ENCODE peak calls at places on chromosome X, in eight cellular contexts. R, X, E, M, P, V, N and U are unnamed samples.

GRCh38 chrX:54807524-54808108 is at the start of gene MAGED2:
- DNase-seq in X (peak; percentile 25), R (peak; percentile 58), P (peak; percentile 70), M (peak; percentile 39), N (no peak), V (no peak), E (no peak), U (no peak)

GRCh38 chrX:132963846-132964245 is 5.4 kb upstream of the HS6ST2 start:
- DNase-seq in P (no peak), E (no peak), M (no peak), X (no peak), R (no peak), N (no peak), V (no peak), U (no peak)

GRCh38 chrX:10926906-10927305 is 184.2 kb upstream of the HCCS start:
- DNase-seq in R (no peak), X (no peak), P (peak; percentile 12), M (no peak), E (no peak), V (no peak), N (no peak), U (no peak)

GRCh38 chrX:132750312-132751042 is 208.0 kb downstream of the HS6ST2 start:
- DNase-seq in N (no peak), M (no peak), V (no peak), P (no peak), R (no peak), E (no peak), X (no peak), U (no peak)

GRCh38 chrX:123331349-123331748 is 147.3 kb downstream of the GRIA3 start:
- DNase-seq in X (no peak), R (no peak), P (no peak), N (no peak), E (no peak), M (no peak), V (no peak), U (no peak)

GRCh38 chrX:15855562-15856256 is 1.1 kb upstream of the AP1S2 start:
- DNase-seq in V (no peak), N (no peak), R (no peak), X (no peak), M (no peak), E (no peak), P (peak; percentile 7), U (no peak)

GRCh38 chrX:9988762-9989161 is 21.6 kb downstream of the CLDN34 start:
- DNase-seq in M (no peak), E (no peak), R (no peak), V (peak; percentile 24), X (no peak), P (peak; percentile 48), N (no peak), U (no peak)

GRCh38 chrX:22742174-22742573 is 257.6 kb upstream of the DDX53 start:
- DNase-seq in V (no peak), E (no peak), N (no peak), R (no peak), X (no peak), M (no peak), P (peak; percentile 10), U (no peak)

GRCh38 chrX:68199062-68199848 is 234.0 kb downstream of the OPHN1 start:
- DNase-seq in E (no peak), R (no peak), X (no peak), P (no peak), M (no peak), N (no peak), V (no peak), U (no peak)

GRCh38 chrX:136523770-136524169 is 8.2 kb upstream of the VGLL1 start:
- DNase-seq in R (no peak), X (no peak), M (no peak), N (no peak), P (no peak), V (no peak), E (no peak), U (no peak)

GRCh38 chrX:136529795-136530194 is 2.2 kb upstream of the VGLL1 start:
- DNase-seq in R (no peak), X (no peak), V (no peak), P (no peak), M (peak; percentile 15), E (no peak), N (no peak), U (no peak)

GRCh38 chrX:136528645-136529315 is 3.2 kb upstream of the VGLL1 start:
- DNase-seq in N (no peak), V (no peak), P (no peak), X (no peak), R (no peak), M (no peak), E (no peak), U (no peak)

GRCh38 chrX:136531951-136532350 is at the start of gene VGLL1:
- DNase-seq in X (no peak), E (no peak), R (no peak), M (no peak), P (no peak), V (no peak), N (no peak), U (no peak)

GRCh38 chrX:136525738-136526606 is 6.0 kb upstream of the VGLL1 start:
- DNase-seq in P (peak; percentile 83), N (peak; percentile 30), R (peak; percentile 82), M (peak; percentile 80), X (peak; percentile 72), E (no peak), V (peak; percentile 8), U (peak; percentile 85)
- H3K4me1 ChIP-seq in P (peaks cover 21% of the 10 kb centered on the region), N (no peaks in the 10 kb centered on the region), R (peaks cover 14% of the 10 kb centered on the region), M (peaks cover 4% of the 10 kb centered on the region), X (peaks cover 14% of the 10 kb centered on the region), E (no peaks in the 10 kb centered on the region), V (peaks cover 16% of the 10 kb centered on the region), U (no peaks in the 10 kb centered on the region)

GRCh38 chrX:135009838-135010237 is 12.5 kb downstream of the RTL8B start:
- DNase-seq in E (no peak), M (no peak), R (no peak), X (no peak), P (no peak), N (no peak), V (no peak), U (no peak)

GRCh38 chrX:134999469-134999868 is 8.7 kb downstream of the SMIM10 start:
- DNase-seq in V (peak; percentile 22), N (no peak), M (no peak), P (peak; percentile 77), R (no peak), E (no peak), X (no peak), U (no peak)

GRCh38 chrX:135009057-135009605 is 13.2 kb downstream of the RTL8B start:
- DNase-seq in P (no peak), V (no peak), X (no peak), E (no peak), R (no peak), N (no peak), M (no peak), U (peak; percentile 43)

GRCh38 chrX:135000516-135000915 is 9.7 kb downstream of the SMIM10 start:
- DNase-seq in N (no peak), X (no peak), V (peak; percentile 10), P (peak; percentile 37), M (no peak), R (no peak), E (no peak), U (no peak)

GRCh38 chrX:135003876-135004623 is 13.3 kb downstream of the SMIM10 start:
- DNase-seq in M (peak; percentile 93), N (peak; percentile 90), V (peak; percentile 61), R (peak; percentile 94), X (peak; percentile 88), E (peak; percentile 93), P (peak; percentile 94), U (peak; percentile 94)
- H3K4me3 ChIP-seq in M (peak overlapping the region; percentile 44), N (peak overlapping the region; percentile 16), V (peak overlapping the region; percentile 59), R (peak overlapping the region; percentile 61), X (peak overlapping the region; percentile 66), E (peak overlapping the region; percentile 36), P (peak overlapping the region; percentile 81), U (no peak overlapping the region)

GRCh38 chrX:40105016-40105790 is 7.4 kb upstream of the BCOR start:
- DNase-seq in N (peak; percentile 61), X (peak; percentile 52), V (peak; percentile 21), P (peak; percentile 59), M (peak; percentile 30), R (peak; percentile 75), E (peak; percentile 78), U (peak; percentile 55)

GRCh38 chrX:40105791-40106676 is 8.3 kb upstream of the BCOR start:
- DNase-seq in E (peak; percentile 85), M (peak; percentile 73), X (peak; percentile 79), V (peak; percentile 38), N (peak; percentile 81), R (peak; percentile 80), P (peak; percentile 80), U (peak; percentile 73)

GRCh38 chrX:40108084-40108958 is 10.6 kb upstream of the BCOR start:
- DNase-seq in M (peak; percentile 22), V (peak; percentile 57), N (peak; percentile 75), X (peak; percentile 42), R (peak; percentile 75), P (no peak), E (peak; percentile 83), U (peak; percentile 70)

GRCh38 chrX:40107291-40108083 is 9.7 kb upstream of the BCOR start:
- DNase-seq in V (peak; percentile 33), R (peak; percentile 85), N (peak; percentile 78), M (peak; percentile 52), E (peak; percentile 82), P (peak; percentile 61), X (peak; percentile 51), U (peak; percentile 87)

GRCh38 chrX:40106677-40107290 is 9.0 kb upstream of the BCOR start:
- DNase-seq in P (no peak), N (no peak), X (no peak), E (no peak), V (no peak), M (no peak), R (no peak), U (no peak)
- H3K9me3 ChIP-seq in P (no peaks in the 10 kb centered on the region), N (no peaks in the 10 kb centered on the region), X (no peaks in the 10 kb centered on the region), E (no peaks in the 10 kb centered on the region), V (no peaks in the 10 kb centered on the region), M (no peaks in the 10 kb centered on the region), R (no peaks in the 10 kb centered on the region), U (no peaks in the 10 kb centered on the region)

GRCh38 chrX:2707334-2707760 is 16.3 kb downstream of the CD99 start:
- DNase-seq in E (no peak), N (peak; percentile 35), M (peak; percentile 65), P (peak; percentile 90), R (peak; percentile 80), V (peak; percentile 83), X (peak; percentile 42), U (peak; percentile 73)

GRCh38 chrX:2708601-2709200 is 17.6 kb downstream of the CD99 start:
- DNase-seq in P (no peak), X (no peak), E (no peak), R (no peak), N (no peak), V (no peak), M (no peak), U (no peak)

GRCh38 chrX:2710496-2710895 is 19.4 kb downstream of the CD99 start:
- DNase-seq in P (no peak), N (no peak), V (peak; percentile 37), R (no peak), X (no peak), E (no peak), M (no peak), U (no peak)

GRCh38 chrX:2710041-2710471 is 19.0 kb downstream of the CD99 start:
- DNase-seq in X (no peak), N (no peak), M (no peak), P (peak; percentile 81), R (no peak), V (peak; percentile 52), E (no peak), U (peak; percentile 27)

DNA sequence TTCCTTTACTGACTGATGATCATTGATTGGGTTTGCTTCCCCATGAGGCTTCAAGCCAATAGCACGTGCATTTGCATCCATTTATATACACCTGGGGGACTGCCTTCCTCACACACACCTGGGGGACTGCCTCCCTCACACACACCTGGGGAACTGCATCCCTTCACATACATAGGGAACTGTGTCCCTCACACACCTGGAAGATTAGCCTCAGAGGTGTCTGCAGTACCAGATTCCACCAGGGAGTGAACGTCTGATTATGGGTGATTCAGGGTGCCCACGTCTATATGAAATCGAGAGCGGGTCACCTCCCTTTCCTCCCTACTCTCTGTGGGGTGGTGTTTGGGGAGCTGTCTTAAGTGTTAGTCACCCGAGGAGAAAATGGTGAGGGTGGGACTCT is 16.9 kb downstream of the CD99 start:
- DNase-seq in E (no peak), V (no peak), R (no peak), M (no peak), X (no peak), N (no peak), P (no peak), U (no peak)
- H3K4me1 ChIP-seq in E (no peaks in the 10 kb centered on the region), V (peaks cover 56% of the 10 kb centered on the region), R (peaks cover 60% of the 10 kb centered on the region), M (peaks cover 72% of the 10 kb centered on the region), X (peaks cover 86% of the 10 kb centered on the region), N (no peaks in the 10 kb centered on the region), P (peaks cover 62% of the 10 kb centered on the region), U (peaks cover 37% of the 10 kb centered on the region)